ENCODE peak calls at places on chromosomes 16 and 17, in six cellular contexts. One of them, this sample, is unnamed.

GRCh38 chr17:9907883-9908648 is 3.0 kb upstream of the RCVRN start:
- DNase-seq in ELR: no peak
- DNase-seq in choroid plexus epithelial cell: peak
- DNase-seq in pancreas: no peak
- DNase-seq in GM13977: no peak
- DNase-seq in LoVo: no peak
- DNase-seq in this sample: no peak

GRCh38 chr17:4270746-4271145 is 7.0 kb upstream of the ANKFY1 start:
- DNase-seq in GM13977: no peak
- DNase-seq in ELR: no peak
- DNase-seq in pancreas: no peak
- DNase-seq in choroid plexus epithelial cell: no peak
- DNase-seq in LoVo: no peak
- DNase-seq in this sample: no peak

GRCh38 chr17:12107905-12108304 is 87.2 kb downstream of the MAP2K4 start:
- DNase-seq in LoVo: no peak
- DNase-seq in GM13977: no peak
- DNase-seq in ELR: peak
- DNase-seq in pancreas: no peak
- DNase-seq in choroid plexus epithelial cell: peak
- DNase-seq in this sample: no peak

GRCh38 chr16:49456763-49457162 is 83.2 kb downstream of the C16orf78 start:
- DNase-seq in choroid plexus epithelial cell: no peak
- DNase-seq in ELR: no peak
- DNase-seq in LoVo: no peak
- DNase-seq in pancreas: no peak
- DNase-seq in GM13977: no peak
- DNase-seq in this sample: no peak

GRCh38 chr17:76732734-76733617 is 4.2 kb downstream of the SRSF2 start:
- DNase-seq in choroid plexus epithelial cell: no peak
- DNase-seq in LoVo: no peak
- DNase-seq in pancreas: no peak
- DNase-seq in ELR: peak
- DNase-seq in GM13977: no peak
- DNase-seq in this sample: no peak

GRCh38 chr17:67461228-67461780 is 84.2 kb downstream of the PITPNC1 start:
- DNase-seq in ELR: no peak
- DNase-seq in pancreas: no peak
- DNase-seq in choroid plexus epithelial cell: no peak
- DNase-seq in LoVo: no peak
- DNase-seq in GM13977: no peak
- DNase-seq in this sample: no peak

GRCh38 chr16:28875134-28876015 is 2.9 kb upstream of the ATP2A1 start:
- DNase-seq in LoVo: no peak
- DNase-seq in pancreas: no peak
- DNase-seq in GM13977: no peak
- DNase-seq in choroid plexus epithelial cell: no peak
- DNase-seq in ELR: no peak
- DNase-seq in this sample: no peak

GRCh38 chr16:81610936-81611335 is 166.3 kb downstream of the CMIP start:
- DNase-seq in ELR: no peak
- DNase-seq in LoVo: no peak
- DNase-seq in pancreas: no peak
- DNase-seq in GM13977: no peak
- DNase-seq in choroid plexus epithelial cell: no peak
- DNase-seq in this sample: no peak

GRCh38 chr17:64002658-64003525 is 4.7 kb downstream of the PRR29 start:
- DNase-seq in choroid plexus epithelial cell: no peak
- DNase-seq in GM13977: no peak
- DNase-seq in ELR: no peak
- DNase-seq in pancreas: peak
- DNase-seq in LoVo: no peak
- DNase-seq in this sample: no peak

GRCh38 chr17:78735832-78736525 is 46.1 kb downstream of the CYTH1 start:
- DNase-seq in ELR: peak
- DNase-seq in GM13977: no peak
- DNase-seq in pancreas: no peak
- DNase-seq in LoVo: peak
- DNase-seq in choroid plexus epithelial cell: no peak
- DNase-seq in this sample: peak

GRCh38 chr16:66344533-66345145 is 21.9 kb upstream of the CDH5 start:
- DNase-seq in pancreas: no peak
- DNase-seq in ELR: peak
- DNase-seq in LoVo: peak
- DNase-seq in GM13977: peak
- DNase-seq in choroid plexus epithelial cell: peak
- DNase-seq in this sample: no peak

This sample was measured in prostate gland.